ENCODE peak calls at places on chromosomes 12 and 14, in seven cellular contexts. K is dorsolateral prefrontal cortex; S is CD4-positive, CD25-positive, alpha-beta regulatory T cell; Y is GM12864; R is colonic mucosa; O is right lobe of liver; T is gastrocnemius medialis. I is an unnamed sample.

GRCh38 chr12:101877816-101878811 is 734 bp downstream of the DRAM1 start:
- DNase-seq in K (no peak), S (no peak), Y (no peak), R (peak; percentile 36), O (peak; percentile 58), T (no peak), I (peak; percentile 31)

GRCh38 chr12:132723764-132724140 is 13.1 kb downstream of the PGAM5 start:
- DNase-seq in K (no peak), S (no peak), Y (no peak), R (no peak), O (no peak), T (no peak), I (peak; percentile 73)

GRCh38 chr14:68680541-68681051 is 112.3 kb downstream of the ZFP36L1 start:
- DNase-seq in K (no peak), S (no peak), Y (no peak), R (no peak), O (peak; percentile 70), T (peak; percentile 43), I (peak; percentile 91)

GRCh38 chr14:53963491-53964227 is 7.0 kb upstream of the BMP4 start:
- DNase-seq in K (no peak), S (no peak), Y (no peak), R (peak; percentile 45), O (peak; percentile 48), T (no peak), I (peak; percentile 37)

GRCh38 chr12:9071518-9071917 is 44.2 kb downstream of the A2M start:
- DNase-seq in K (no peak), S (no peak), Y (no peak), R (no peak), O (no peak), T (no peak), I (no peak)

GRCh38 chr12:10215451-10215850 is 2.8 kb downstream of the GABARAPL1 start:
- DNase-seq in K (no peak), S (no peak), Y (no peak), R (no peak), O (no peak), T (no peak), I (no peak)

GRCh38 chr14:102510616-102511520 is 1.3 kb upstream of the ANKRD9 start:
- DNase-seq in K (no peak), S (no peak), Y (no peak), R (peak; percentile 94), O (no peak), T (no peak), I (no peak)

GRCh38 chr14:29925106-29925722 is 2.4 kb downstream of the PRKD1 start:
- DNase-seq in K (no peak), S (no peak), Y (no peak), R (no peak), O (no peak), T (no peak), I (peak; percentile 61)

GRCh38 chr12:99157946-99158345 is 489.6 kb upstream of the GARIN6 start:
- DNase-seq in K (no peak), S (no peak), Y (no peak), R (no peak), O (no peak), T (no peak), I (no peak)

GRCh38 chr12:91574975-91575374 is 392.4 kb upstream of the DCN start:
- DNase-seq in K (no peak), S (no peak), Y (no peak), R (no peak), O (no peak), T (no peak), I (no peak)

GRCh38 chr12:91579516-91580263 is 397.1 kb upstream of the DCN start:
- DNase-seq in K (no peak), S (no peak), Y (no peak), R (no peak), O (no peak), T (no peak), I (no peak)

GRCh38 chr12:91576432-91576831 is 393.8 kb upstream of the DCN start:
- DNase-seq in K (no peak), S (no peak), Y (no peak), R (no peak), O (no peak), T (no peak), I (no peak)

GRCh38 chr12:91575631-91576030 is 393.0 kb upstream of the DCN start:
- DNase-seq in K (no peak), S (no peak), Y (no peak), R (no peak), O (no peak), T (no peak), I (no peak)

DNA sequence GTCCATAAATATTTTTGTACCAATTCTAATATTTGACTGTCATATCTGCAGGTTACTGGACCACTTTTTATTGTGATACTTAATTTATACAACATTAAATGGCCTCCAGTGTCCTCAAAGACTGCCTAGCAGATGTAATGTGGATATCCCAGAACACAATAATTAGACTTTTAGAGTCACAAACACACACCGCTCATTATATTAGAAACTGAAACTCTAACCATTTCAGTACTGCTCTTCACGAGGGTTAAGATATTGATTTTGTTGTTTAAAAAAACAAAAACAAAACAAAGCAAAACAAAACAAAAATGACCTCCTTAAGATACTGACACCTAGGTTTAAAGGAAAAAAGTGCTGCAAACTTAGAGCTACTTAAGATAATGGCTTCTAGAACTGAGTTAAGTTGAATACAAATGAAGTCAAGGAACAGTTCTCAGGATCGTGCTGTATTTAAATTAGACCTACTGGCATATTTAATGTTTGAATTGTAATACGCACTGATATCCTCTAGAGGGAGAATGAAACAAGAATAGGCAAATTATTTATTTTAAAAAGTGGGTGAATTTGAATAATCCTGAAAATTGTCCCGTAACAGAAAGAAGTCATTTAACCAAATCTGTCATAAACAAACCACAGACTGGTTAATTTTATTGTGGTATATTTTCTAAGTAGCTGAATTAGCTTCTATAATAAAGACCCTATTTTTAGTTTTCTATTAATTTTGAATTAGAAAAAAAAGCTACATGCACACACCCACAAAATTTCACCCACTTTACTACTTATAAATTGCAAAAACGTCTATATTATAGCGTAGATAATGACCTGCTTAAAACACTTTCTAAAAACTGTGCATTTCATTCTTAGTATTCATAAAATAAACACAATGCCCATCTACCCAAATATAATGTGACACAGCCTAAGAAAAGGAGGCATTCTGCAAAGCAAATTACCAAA is 395.2 kb upstream of the DCN start:
- DNase-seq in K (no peak), S (no peak), Y (no peak), R (no peak), O (no peak), T (no peak), I (peak; percentile 53)
- H3K4me3 ChIP-seq in K (peak overlapping the region; percentile 50), S (peak overlapping the region; percentile 88), Y (peak overlapping the region; percentile 21), R (peak overlapping the region; percentile 19), O (peak overlapping the region; percentile 34), T (peak overlapping the region; percentile 19), I (peak overlapping the region; percentile 42)

GRCh38 chr14:100140452-100141132 is 18.9 kb downstream of the DEGS2 start:
- DNase-seq in K (no peak), S (no peak), Y (no peak), R (peak; percentile 61), O (no peak), T (no peak), I (no peak)
- H3K4me3 ChIP-seq in K (no peak overlapping the region), S (no peak overlapping the region), Y (no peak overlapping the region), R (no peak overlapping the region), O (no peak overlapping the region), T (no peak overlapping the region), I (no peak overlapping the region)

GRCh38 chr12:12559699-12560296 is 2.9 kb downstream of the DUSP16 start:
- DNase-seq in K (no peak), S (no peak), Y (no peak), R (no peak), O (no peak), T (no peak), I (no peak)
- H3K4me3 ChIP-seq in K (peak overlapping the region; percentile 81), S (peak overlapping the region; percentile 100), Y (peak overlapping the region; percentile 51), R (peak overlapping the region; percentile 51), O (peak overlapping the region; percentile 66), T (no peak overlapping the region), I (no peak overlapping the region)

DNA sequence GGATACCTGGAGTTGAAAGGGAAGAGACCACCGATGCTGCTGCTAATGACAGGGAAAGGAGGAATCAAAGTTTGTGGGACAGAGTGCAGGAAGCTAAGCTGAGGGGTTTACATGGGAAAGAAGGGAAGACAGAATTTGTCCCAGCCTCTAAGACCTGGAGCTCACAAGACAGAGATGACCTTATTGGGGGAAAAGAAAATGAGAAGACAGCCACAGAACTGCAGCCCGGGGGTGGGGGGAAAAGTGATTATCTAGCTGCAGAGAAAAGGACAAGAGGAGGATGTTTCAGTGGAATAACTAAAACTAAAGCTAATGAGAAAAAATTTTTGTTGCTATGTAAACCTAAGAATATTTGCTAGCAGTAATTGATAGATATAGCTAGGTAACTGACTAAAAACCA is 30.7 kb downstream of the NDUFA12 start:
- DNase-seq in K (no peak), S (no peak), Y (no peak), R (no peak), O (no peak), T (no peak), I (no peak)
- H3K4me3 ChIP-seq in K (no peak overlapping the region), S (no peak overlapping the region), Y (no peak overlapping the region), R (no peak overlapping the region), O (no peak overlapping the region), T (no peak overlapping the region), I (no peak overlapping the region)

GRCh38 chr12:111557271-111558106 is 41.6 kb downstream of the ATXN2 start:
- DNase-seq in K (no peak), S (no peak), Y (no peak), R (no peak), O (no peak), T (no peak), I (peak; percentile 60)
- H3K4me3 ChIP-seq in K (no peak overlapping the region), S (no peak overlapping the region), Y (no peak overlapping the region), R (no peak overlapping the region), O (no peak overlapping the region), T (no peak overlapping the region), I (no peak overlapping the region)

GRCh38 chr14:61564623-61565091 is 130.7 kb upstream of the HIF1A start:
- DNase-seq in K (no peak), S (no peak), Y (no peak), R (no peak), O (no peak), T (no peak), I (peak; percentile 96)
- H3K4me3 ChIP-seq in K (no peak overlapping the region), S (no peak overlapping the region), Y (no peak overlapping the region), R (no peak overlapping the region), O (no peak overlapping the region), T (no peak overlapping the region), I (no peak overlapping the region)

I was measured in fibroblast of the aortic adventitia.